ENCODE peak calls at places on chromosomes 16 and 17, in six cellular contexts. One of them, this sample, is unnamed.

GRCh38 chr16:53414381-53414780 is 19.9 kb upstream of the RBL2 start:
- DNase-seq in sciatic nerve: no peak
- DNase-seq in activated CD8-positive, alpha-beta memory T cell treated with anti-CD3 and anti-CD28 coated beads, Interleukin-2, amount 10 ng/mL, durations not matched to agents 7 days and 5 days: no peak
- DNase-seq in KBM-7: no peak
- DNase-seq in activated CD4-positive, alpha-beta T cell treated with anti-CD3 and anti-CD28 coated beads, Interleukin-2, amount 50 U/mL, for 1 hour: no peak
- DNase-seq in skeletal muscle cell: no peak
- DNase-seq in this sample: no peak

GRCh38 chr17:17032131-17032692 is 10.0 kb upstream of the MPRIP start:
- DNase-seq in sciatic nerve: no peak
- DNase-seq in activated CD8-positive, alpha-beta memory T cell treated with anti-CD3 and anti-CD28 coated beads, Interleukin-2, amount 10 ng/mL, durations not matched to agents 7 days and 5 days: no peak
- DNase-seq in KBM-7: no peak
- DNase-seq in skeletal muscle cell: peak
- DNase-seq in activated CD4-positive, alpha-beta T cell treated with anti-CD3 and anti-CD28 coated beads, Interleukin-2, amount 50 U/mL, for 1 hour: no peak
- DNase-seq in this sample: no peak

GRCh38 chr17:81422776-81423697 is 27.8 kb downstream of the BAHCC1 start:
- DNase-seq in sciatic nerve: peak
- DNase-seq in KBM-7: no peak
- DNase-seq in skeletal muscle cell: peak
- DNase-seq in activated CD8-positive, alpha-beta memory T cell treated with anti-CD3 and anti-CD28 coated beads, Interleukin-2, amount 10 ng/mL, durations not matched to agents 7 days and 5 days: no peak
- DNase-seq in activated CD4-positive, alpha-beta T cell treated with anti-CD3 and anti-CD28 coated beads, Interleukin-2, amount 50 U/mL, for 1 hour: no peak
- DNase-seq in this sample: peak

GRCh38 chr17:47703671-47704070 is 9.7 kb downstream of the TBKBP1 start:
- DNase-seq in sciatic nerve: no peak
- DNase-seq in skeletal muscle cell: no peak
- DNase-seq in activated CD8-positive, alpha-beta memory T cell treated with anti-CD3 and anti-CD28 coated beads, Interleukin-2, amount 10 ng/mL, durations not matched to agents 7 days and 5 days: no peak
- DNase-seq in activated CD4-positive, alpha-beta T cell treated with anti-CD3 and anti-CD28 coated beads, Interleukin-2, amount 50 U/mL, for 1 hour: no peak
- DNase-seq in KBM-7: no peak
- DNase-seq in this sample: no peak

GRCh38 chr17:51087072-51087757 is 33.5 kb downstream of the SPAG9 start:
- DNase-seq in activated CD4-positive, alpha-beta T cell treated with anti-CD3 and anti-CD28 coated beads, Interleukin-2, amount 50 U/mL, for 1 hour: no peak
- DNase-seq in KBM-7: no peak
- DNase-seq in skeletal muscle cell: no peak
- DNase-seq in sciatic nerve: no peak
- DNase-seq in activated CD8-positive, alpha-beta memory T cell treated with anti-CD3 and anti-CD28 coated beads, Interleukin-2, amount 10 ng/mL, durations not matched to agents 7 days and 5 days: no peak
- DNase-seq in this sample: no peak

GRCh38 chr17:3809135-3809534 is 8.1 kb upstream of the ITGAE start:
- DNase-seq in sciatic nerve: no peak
- DNase-seq in KBM-7: no peak
- DNase-seq in skeletal muscle cell: no peak
- DNase-seq in activated CD4-positive, alpha-beta T cell treated with anti-CD3 and anti-CD28 coated beads, Interleukin-2, amount 50 U/mL, for 1 hour: no peak
- DNase-seq in activated CD8-positive, alpha-beta memory T cell treated with anti-CD3 and anti-CD28 coated beads, Interleukin-2, amount 10 ng/mL, durations not matched to agents 7 days and 5 days: no peak
- DNase-seq in this sample: no peak

GRCh38 chr16:68339214-68339613 is 28.4 kb downstream of the PRMT7 start:
- DNase-seq in skeletal muscle cell: no peak
- DNase-seq in activated CD8-positive, alpha-beta memory T cell treated with anti-CD3 and anti-CD28 coated beads, Interleukin-2, amount 10 ng/mL, durations not matched to agents 7 days and 5 days: no peak
- DNase-seq in activated CD4-positive, alpha-beta T cell treated with anti-CD3 and anti-CD28 coated beads, Interleukin-2, amount 50 U/mL, for 1 hour: no peak
- DNase-seq in KBM-7: no peak
- DNase-seq in sciatic nerve: no peak
- DNase-seq in this sample: no peak

GRCh38 chr17:33390479-33391027 is 97.5 kb upstream of the ASIC2 start:
- DNase-seq in sciatic nerve: no peak
- DNase-seq in skeletal muscle cell: no peak
- DNase-seq in KBM-7: no peak
- DNase-seq in activated CD4-positive, alpha-beta T cell treated with anti-CD3 and anti-CD28 coated beads, Interleukin-2, amount 50 U/mL, for 1 hour: no peak
- DNase-seq in activated CD8-positive, alpha-beta memory T cell treated with anti-CD3 and anti-CD28 coated beads, Interleukin-2, amount 10 ng/mL, durations not matched to agents 7 days and 5 days: no peak
- DNase-seq in this sample: no peak

GRCh38 chr17:35046740-35047283 is 16.7 kb downstream of the RFFL start:
- DNase-seq in sciatic nerve: no peak
- DNase-seq in activated CD4-positive, alpha-beta T cell treated with anti-CD3 and anti-CD28 coated beads, Interleukin-2, amount 50 U/mL, for 1 hour: peak
- DNase-seq in skeletal muscle cell: peak
- DNase-seq in KBM-7: no peak
- DNase-seq in activated CD8-positive, alpha-beta memory T cell treated with anti-CD3 and anti-CD28 coated beads, Interleukin-2, amount 10 ng/mL, durations not matched to agents 7 days and 5 days: peak
- DNase-seq in this sample: no peak

GRCh38 chr16:87286839-87287626 is 30.2 kb downstream of the C16orf95 start:
- DNase-seq in KBM-7: no peak
- DNase-seq in sciatic nerve: no peak
- DNase-seq in skeletal muscle cell: no peak
- DNase-seq in activated CD4-positive, alpha-beta T cell treated with anti-CD3 and anti-CD28 coated beads, Interleukin-2, amount 50 U/mL, for 1 hour: no peak
- DNase-seq in activated CD8-positive, alpha-beta memory T cell treated with anti-CD3 and anti-CD28 coated beads, Interleukin-2, amount 10 ng/mL, durations not matched to agents 7 days and 5 days: no peak
- DNase-seq in this sample: no peak

GRCh38 chr17:79631640-79632431 is 21.0 kb upstream of the RBFOX3 start:
- DNase-seq in activated CD4-positive, alpha-beta T cell treated with anti-CD3 and anti-CD28 coated beads, Interleukin-2, amount 50 U/mL, for 1 hour: no peak
- DNase-seq in skeletal muscle cell: no peak
- DNase-seq in sciatic nerve: peak
- DNase-seq in KBM-7: no peak
- DNase-seq in activated CD8-positive, alpha-beta memory T cell treated with anti-CD3 and anti-CD28 coated beads, Interleukin-2, amount 10 ng/mL, durations not matched to agents 7 days and 5 days: peak
- DNase-seq in this sample: peak

GRCh38 chr16:85754403-85754802 is 3.5 kb upstream of the C16orf74 start:
- DNase-seq in activated CD4-positive, alpha-beta T cell treated with anti-CD3 and anti-CD28 coated beads, Interleukin-2, amount 50 U/mL, for 1 hour: no peak
- DNase-seq in activated CD8-positive, alpha-beta memory T cell treated with anti-CD3 and anti-CD28 coated beads, Interleukin-2, amount 10 ng/mL, durations not matched to agents 7 days and 5 days: no peak
- DNase-seq in skeletal muscle cell: no peak
- DNase-seq in KBM-7: peak
- DNase-seq in sciatic nerve: no peak
- DNase-seq in this sample: no peak

GRCh38 chr17:50798424-50799344 is 31.4 kb upstream of the ANKRD40CL start:
- DNase-seq in activated CD8-positive, alpha-beta memory T cell treated with anti-CD3 and anti-CD28 coated beads, Interleukin-2, amount 10 ng/mL, durations not matched to agents 7 days and 5 days: no peak
- DNase-seq in KBM-7: no peak
- DNase-seq in skeletal muscle cell: no peak
- DNase-seq in activated CD4-positive, alpha-beta T cell treated with anti-CD3 and anti-CD28 coated beads, Interleukin-2, amount 50 U/mL, for 1 hour: no peak
- DNase-seq in sciatic nerve: no peak
- DNase-seq in this sample: no peak